ENCODE peak calls at places on chromosomes 13 and 19, in five cellular contexts. M, I, F, S and G are unnamed samples.

GRCh38 chr13:97567510-97568243 is 133.7 kb downstream of the RAP2A start:
- DNase-seq in F (no peak), M (no peak), S (no peak), I (no peak), G (no peak)

GRCh38 chr13:57633950-57634828 is 2.6 kb downstream of the PCDH17 start:
- DNase-seq in I (no peak), M (no peak), S (no peak), F (no peak), G (no peak)

GRCh38 chr13:64459778-64460177 is 2770.4 kb downstream of the PCDH9 start:
- DNase-seq in S (no peak), F (no peak), I (no peak), M (no peak), G (no peak)

GRCh38 chr19:10769533-10770491 is 51.9 kb downstream of the DNM2 start:
- DNase-seq in F (no peak), I (no peak), S (no peak), M (no peak), G (no peak)

GRCh38 chr19:35059799-35060091 is 18.2 kb downstream of the HPN start:
- DNase-seq in F (no peak), M (no peak), S (no peak), I (no peak), G (no peak)

GRCh38 chr13:23794267-23795161 is 94.7 kb downstream of the MIPEP start:
- DNase-seq in I (no peak), S (no peak), M (no peak), F (no peak), G (no peak)

GRCh38 chr19:16384688-16385087 is 60.1 kb downstream of the KLF2 start:
- DNase-seq in M (no peak), F (no peak), I (no peak), S (no peak), G (no peak)

GRCh38 chr19:18208098-18208951 is 4.5 kb upstream of the RAB3A start:
- DNase-seq in F (no peak), M (peak; percentile 8), S (peak; percentile 10), I (no peak), G (peak; percentile 6)

GRCh38 chr19:17005000-17005399 is 21.6 kb downstream of the CPAMD8 start:
- DNase-seq in M (no peak), F (no peak), I (no peak), S (no peak), G (no peak)

GRCh38 chr19:58455306-58455705 is 3.9 kb downstream of the ZNF324B start:
- DNase-seq in F (no peak), I (no peak), S (no peak), M (no peak), G (no peak)

GRCh38 chr19:47272448-47273312 is 2.0 kb upstream of the INAFM1 start:
- DNase-seq in I (no peak), F (peak; percentile 13), S (no peak), M (no peak), G (no peak)

GRCh38 chr13:87671824-87672603 is 843 bp downstream of the SLITRK5 start:
- DNase-seq in I (peak; percentile 37), S (no peak), M (no peak), F (no peak), G (no peak)

GRCh38 chr13:81051873-81052272 is 710.9 kb upstream of the SPRY2 start:
- DNase-seq in S (no peak), F (no peak), M (no peak), I (peak; percentile 9), G (no peak)

GRCh38 chr13:62631614-62632013 is 1216.0 kb upstream of the PCDH20 start:
- DNase-seq in I (no peak), S (no peak), M (no peak), F (no peak), G (no peak)

GRCh38 chr13:33448889-33449288 is 163.3 kb upstream of the STARD13 start:
- DNase-seq in I (no peak), S (no peak), F (no peak), M (no peak), G (no peak)

GRCh38 chr19:17209126-17210036 is 5.8 kb upstream of the USE1 start:
- DNase-seq in S (no peak), M (no peak), I (no peak), F (no peak), G (no peak)

GRCh38 chr19:29519146-29519545 is 6.6 kb upstream of the VSTM2B start:
- DNase-seq in F (no peak), M (no peak), I (no peak), S (no peak), G (no peak)

GRCh38 chr19:12676384-12676792 is 5.3 kb downstream of the DHPS start:
- DNase-seq in S (peak; percentile 61), M (peak; percentile 86), F (peak; percentile 75), I (peak; percentile 67), G (peak; percentile 44)

GRCh38 chr13:100381595-100382224 is 206.9 kb downstream of the GGACT start:
- DNase-seq in M (no peak), I (no peak), F (no peak), S (no peak), G (no peak)

GRCh38 chr13:24911135-24911524 is 147.2 kb downstream of the RNF17 start:
- DNase-seq in I (no peak), S (no peak), F (no peak), M (no peak), G (no peak)

GRCh38 chr19:33460221-33460908 is 61.2 kb downstream of the PEPD start:
- DNase-seq in M (no peak), S (no peak), I (no peak), F (no peak), G (no peak)